ENCODE peak calls at places on chromosomes 16 and 17, in nine cellular contexts. S is CD8-positive, alpha-beta memory T cell; L is effector memory CD4-positive, alpha-beta T cell; Q is CD4-positive, CD25-positive, alpha-beta regulatory T cell; Z is HAP-1; K is HFF-Myc; V is stomach; H is kidney epithelial cell; M is adipocyte. F is an unnamed sample.

GRCh38 chr16:53744449-53744848 is 40.5 kb downstream of the FTO start:
- DNase-seq in S (peak), L (no peak), Q (peak), Z (no peak), K (no peak), V (no peak), H (no peak), M (no peak), F (no peak)

GRCh38 chr17:43309505-43310329 is 75.9 kb upstream of the RNU2-1 start:
- DNase-seq in S (no peak), L (no peak), Q (no peak), Z (no peak), K (no peak), V (no peak), H (no peak), M (no peak), F (peak)

GRCh38 chr16:17313085-17313611 is 157.6 kb downstream of the XYLT1 start:
- DNase-seq in S (no peak), L (no peak), Q (no peak), Z (no peak), K (no peak), V (no peak), H (no peak), M (peak), F (no peak)

GRCh38 chr17:632551-632950 is 82.1 kb downstream of the VPS53 start:
- DNase-seq in S (no peak), L (no peak), Q (no peak), Z (no peak), K (no peak), V (no peak), H (no peak), M (no peak), F (no peak)

GRCh38 chr16:88540346-88540977 is 29.7 kb upstream of the ZC3H18 start:
- DNase-seq in S (no peak), L (no peak), Q (no peak), Z (no peak), K (no peak), V (peak), H (no peak), M (no peak), F (no peak)

GRCh38 chr16:29901607-29901945 is 1.3 kb downstream of the ASPHD1 start:
- DNase-seq in S (no peak), L (no peak), Q (no peak), Z (no peak), K (no peak), V (no peak), H (no peak), M (no peak), F (no peak)

GRCh38 chr16:87842209-87842869 is 27.0 kb downstream of the SLC7A5 start:
- DNase-seq in S (peak), L (no peak), Q (peak), Z (no peak), K (no peak), V (no peak), H (no peak), M (no peak), F (no peak)

GRCh38 chr17:1559047-1559742 is 3.4 kb downstream of the PITPNA start:
- DNase-seq in S (no peak), L (no peak), Q (no peak), Z (no peak), K (no peak), V (no peak), H (no peak), M (no peak), F (no peak)

GRCh38 chr16:22664561-22664997 is 149.4 kb upstream of the HS3ST2 start:
- DNase-seq in S (no peak), L (no peak), Q (no peak), Z (no peak), K (no peak), V (no peak), H (no peak), M (no peak), F (no peak)

GRCh38 chr16:66874079-66874775 is 6.1 kb upstream of the PDP2 start:
- DNase-seq in S (no peak), L (no peak), Q (no peak), Z (no peak), K (no peak), V (no peak), H (no peak), M (peak), F (no peak)

GRCh38 chr17:4789701-4789950 is 862 bp downstream of the GLTPD2 start:
- DNase-seq in S (no peak), L (no peak), Q (no peak), Z (no peak), K (no peak), V (no peak), H (no peak), M (no peak), F (no peak)

GRCh38 chr16:15435216-15435864 is 952 bp downstream of the BMERB1 start:
- DNase-seq in S (no peak), L (no peak), Q (no peak), Z (no peak), K (no peak), V (no peak), H (no peak), M (peak), F (peak)

GRCh38 chr17:29115906-29116651 is 64.1 kb downstream of the MYO18A start:
- DNase-seq in S (peak), L (no peak), Q (peak), Z (no peak), K (no peak), V (no peak), H (no peak), M (peak), F (no peak)

GRCh38 chr16:67181346-67181745 is 2.4 kb downstream of the MATCAP1 start:
- DNase-seq in S (no peak), L (no peak), Q (no peak), Z (no peak), K (no peak), V (no peak), H (no peak), M (peak), F (no peak)

GRCh38 chr16:2692251-2692947 is 10.1 kb downstream of the KCTD5 start:
- DNase-seq in S (no peak), L (no peak), Q (no peak), Z (no peak), K (no peak), V (no peak), H (no peak), M (no peak), F (no peak)

GRCh38 chr17:2034157-2034556 is 4.2 kb downstream of the DPH1 start:
- DNase-seq in S (no peak), L (no peak), Q (no peak), Z (no peak), K (no peak), V (no peak), H (no peak), M (no peak), F (no peak)

GRCh38 chr17:77445030-77445907 is 304.5 kb downstream of the SEC14L1 start:
- DNase-seq in S (peak), L (peak), Q (peak), Z (no peak), K (no peak), V (peak), H (no peak), M (no peak), F (no peak)

GRCh38 chr17:2090804-2091534 is 36.1 kb downstream of the HIC1 start:
- DNase-seq in S (no peak), L (no peak), Q (no peak), Z (no peak), K (peak), V (no peak), H (peak), M (peak), F (no peak)

GRCh38 chr17:48543854-48544355 is 1.0 kb downstream of the HOXB2 start:
- DNase-seq in S (peak), L (no peak), Q (no peak), Z (no peak), K (no peak), V (no peak), H (no peak), M (no peak), F (no peak)

GRCh38 chr17:79837888-79838540 is 1.2 kb downstream of the CBX4 start:
- DNase-seq in S (peak), L (no peak), Q (peak), Z (no peak), K (no peak), V (no peak), H (no peak), M (no peak), F (no peak)

GRCh38 chr16:88437367-88437964 is 15.6 kb upstream of the ZFPM1 start:
- DNase-seq in S (peak), L (peak), Q (peak), Z (peak), K (no peak), V (peak), H (no peak), M (peak), F (peak)

GRCh38 chr16:90044111-90044551 is 24.9 kb upstream of the DBNDD1 start:
- DNase-seq in S (no peak), L (no peak), Q (no peak), Z (no peak), K (no peak), V (peak), H (no peak), M (no peak), F (peak)

GRCh38 chr16:81424761-81425160 is 19.8 kb upstream of the CMIP start:
- DNase-seq in S (peak), L (no peak), Q (peak), Z (no peak), K (no peak), V (no peak), H (no peak), M (no peak), F (no peak)

GRCh38 chr16:23836404-23837291 is 865 bp downstream of the PRKCB start:
- DNase-seq in S (peak), L (peak), Q (peak), Z (no peak), K (no peak), V (peak), H (no peak), M (no peak), F (peak)
- H3K4me3 ChIP-seq in S (peak), L (peak), Q (peak), Z (peak), K (no peak), V (peak), H (no peak), M (no peak), F (peak)

DNA sequence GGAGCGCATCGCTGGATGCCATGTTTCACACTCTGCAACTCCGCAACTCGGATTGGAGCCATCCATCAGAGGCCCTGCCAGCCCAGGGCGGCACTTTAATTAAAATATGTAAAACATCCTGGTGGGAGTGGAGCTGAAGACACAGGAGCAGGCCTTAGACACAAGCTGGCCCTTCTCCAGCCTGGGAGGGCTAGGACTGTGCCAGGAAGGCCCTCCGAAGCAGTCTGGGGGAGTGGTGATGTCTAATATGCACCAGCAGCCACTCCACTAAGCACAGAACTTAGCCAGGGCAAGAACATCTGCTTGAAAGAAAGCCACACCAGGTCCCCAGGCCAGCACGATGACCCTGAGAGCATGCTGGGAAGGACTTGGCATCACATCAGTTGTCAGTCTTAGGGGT is 5.8 kb upstream of the CCDC182 start:
- DNase-seq in S (no peak), L (no peak), Q (no peak), Z (no peak), K (no peak), V (no peak), H (no peak), M (no peak), F (no peak)
- H3K4me3 ChIP-seq in S (no peak), L (no peak), Q (no peak), Z (no peak), K (no peak), V (no peak), H (no peak), M (no peak), F (no peak)

GRCh38 chr17:64146418-64147109 is 16.6 kb upstream of the ERN1 start:
- DNase-seq in S (peak), L (peak), Q (peak), Z (no peak), K (no peak), V (peak), H (no peak), M (peak), F (peak)

GRCh38 chr17:64148699-64149098 is 18.8 kb upstream of the ERN1 start:
- DNase-seq in S (no peak), L (no peak), Q (no peak), Z (no peak), K (no peak), V (peak), H (no peak), M (no peak), F (no peak)

GRCh38 chr17:64148017-64148631 is 18.2 kb upstream of the ERN1 start:
- DNase-seq in S (no peak), L (no peak), Q (no peak), Z (peak), K (no peak), V (no peak), H (no peak), M (no peak), F (no peak)

GRCh38 chr17:64145751-64146417 is 15.9 kb upstream of the ERN1 start:
- DNase-seq in S (peak), L (peak), Q (peak), Z (peak), K (peak), V (peak), H (peak), M (peak), F (peak)

GRCh38 chr17:64147110-64148016 is 17.4 kb upstream of the ERN1 start:
- DNase-seq in S (no peak), L (no peak), Q (peak), Z (peak), K (no peak), V (no peak), H (no peak), M (peak), F (no peak)
- H3K4me3 ChIP-seq in S (peak), L (peak), Q (peak), Z (peak), K (peak), V (peak), H (peak), M (peak), F (peak)

GRCh38 chr17:82105882-82106696 is 8.1 kb upstream of the FASN start:
- DNase-seq in S (peak), L (peak), Q (peak), Z (no peak), K (no peak), V (peak), H (no peak), M (peak), F (peak)

GRCh38 chr17:82108038-82108998 is 10.3 kb upstream of the FASN start:
- DNase-seq in S (no peak), L (no peak), Q (no peak), Z (no peak), K (no peak), V (no peak), H (no peak), M (no peak), F (no peak)

GRCh38 chr17:82108999-82109480 is 11.0 kb upstream of the FASN start:
- DNase-seq in S (no peak), L (no peak), Q (no peak), Z (no peak), K (no peak), V (no peak), H (no peak), M (no peak), F (no peak)

GRCh38 chr17:82106697-82107305 is 8.8 kb upstream of the FASN start:
- DNase-seq in S (no peak), L (no peak), Q (no peak), Z (no peak), K (no peak), V (peak), H (no peak), M (no peak), F (no peak)

GRCh38 chr17:82107341-82107860 is 9.4 kb upstream of the FASN start:
- DNase-seq in S (no peak), L (no peak), Q (peak), Z (no peak), K (no peak), V (no peak), H (no peak), M (no peak), F (no peak)
- H3K4me3 ChIP-seq in S (no peak), L (peak), Q (no peak), Z (no peak), K (no peak), V (peak), H (no peak), M (no peak), F (no peak)

GRCh38 chr16:58467915-58468314 is 32.0 kb upstream of the NDRG4 start:
- DNase-seq in S (no peak), L (no peak), Q (no peak), Z (no peak), K (no peak), V (no peak), H (no peak), M (no peak), F (no peak)
- H3K4me3 ChIP-seq in S (no peak), L (no peak), Q (no peak), Z (no peak), K (no peak), V (no peak), H (no peak), M (no peak), F (no peak)

GRCh38 chr17:75265614-75266314 is 4.1 kb downstream of the MRPS7 start:
- DNase-seq in S (no peak), L (no peak), Q (no peak), Z (no peak), K (no peak), V (no peak), H (no peak), M (no peak), F (no peak)
- H3K4me3 ChIP-seq in S (no peak), L (no peak), Q (no peak), Z (no peak), K (no peak), V (no peak), H (no peak), M (no peak), F (no peak)

DNA sequence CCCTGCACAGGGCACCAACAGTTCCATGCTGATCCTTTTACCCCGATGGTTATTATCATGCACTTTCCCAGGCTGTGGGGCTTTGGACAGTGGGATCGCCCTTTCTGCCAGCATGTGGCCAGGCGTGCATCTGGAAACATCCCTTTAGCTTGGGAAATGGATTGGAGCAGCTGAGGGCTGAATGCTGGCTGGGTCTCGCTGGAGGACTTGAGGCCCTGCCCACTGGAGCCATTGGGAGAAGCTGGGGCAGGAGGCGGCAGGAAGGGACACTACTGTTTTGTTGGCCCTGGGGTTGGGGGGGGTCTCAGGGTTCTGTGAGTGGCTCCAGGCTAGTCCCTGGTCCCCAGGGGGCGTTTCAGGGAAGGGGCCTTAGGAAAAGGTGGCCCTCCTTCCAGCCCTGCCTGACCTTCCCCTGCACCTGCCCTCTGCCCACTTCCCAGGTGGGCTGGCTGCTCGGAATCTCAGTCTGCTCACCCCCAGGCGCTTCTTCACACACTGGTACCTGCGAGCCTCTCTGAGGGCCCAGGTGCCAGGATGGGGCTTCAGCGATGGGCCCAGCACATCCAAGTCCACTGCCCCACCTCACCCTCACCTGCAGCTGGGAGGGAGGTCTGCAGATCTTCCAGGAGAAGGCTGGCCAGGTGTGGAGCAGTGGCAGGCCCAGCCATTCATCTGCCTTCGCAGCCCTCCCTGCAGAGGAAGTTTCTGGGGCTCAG is 1.6 kb upstream of the ADGRG3 start:
- DNase-seq in S (no peak), L (no peak), Q (no peak), Z (no peak), K (no peak), V (no peak), H (no peak), M (no peak), F (no peak)
- H3K4me3 ChIP-seq in S (no peak), L (no peak), Q (no peak), Z (no peak), K (no peak), V (no peak), H (no peak), M (no peak), F (no peak)

F was measured in Peyer's patch.